ENCODE peak calls at places on chromosomes 3 and 15, in six cellular contexts. A, F, H, N, C and X are unnamed samples.

GRCh38 chr3:124793054-124793740 is 62.9 kb downstream of the UMPS start:
- DNase-seq in H (no peak), C (no peak), N (no peak), A (no peak), F (no peak), X (no peak)

GRCh38 chr15:89199734-89200133 is 21.6 kb downstream of the RLBP1 start:
- DNase-seq in N (no peak), A (no peak), F (peak), H (no peak), C (no peak), X (peak)

GRCh38 chr3:58058654-58059263 is 50.5 kb downstream of the FLNB start:
- DNase-seq in H (no peak), C (no peak), N (no peak), F (no peak), A (no peak), X (no peak)

GRCh38 chr15:72846027-72846426 is 62.5 kb upstream of the ADPGK start:
- DNase-seq in N (no peak), F (no peak), A (no peak), C (no peak), H (no peak), X (no peak)

GRCh38 chr3:154243353-154243752 is 80.9 kb downstream of the DHX36 start:
- DNase-seq in N (no peak), H (no peak), C (no peak), A (no peak), F (no peak), X (no peak)

GRCh38 chr15:42456971-42457370 is 34.0 kb downstream of the ZNF106 start:
- DNase-seq in A (no peak), H (no peak), N (no peak), C (no peak), F (no peak), X (no peak)

GRCh38 chr3:172751188-172751571 is 654 bp downstream of the ECT2 start:
- DNase-seq in A (peak), H (no peak), N (no peak), C (peak), F (no peak), X (no peak)

GRCh38 chr3:138960417-138960852 is 13.4 kb downstream of the FOXL2NB start:
- DNase-seq in N (no peak), A (no peak), H (no peak), F (no peak), C (no peak), X (no peak)

GRCh38 chr15:99085413-99086326 is 19.2 kb upstream of the SYNM start:
- DNase-seq in C (no peak), F (no peak), N (no peak), A (no peak), H (no peak), X (no peak)

GRCh38 chr3:72628065-72628464 is 220.2 kb downstream of the SHQ1 start:
- DNase-seq in H (no peak), F (no peak), C (no peak), A (no peak), N (no peak), X (no peak)

GRCh38 chr3:159263750-159264561 is 462.1 kb downstream of the MFSD1 start:
- DNase-seq in C (peak), N (no peak), F (peak), H (no peak), A (no peak), X (peak)

GRCh38 chr3:134713673-134714072 is 62.9 kb upstream of the KY start:
- DNase-seq in H (no peak), C (no peak), N (no peak), A (no peak), F (no peak), X (no peak)

GRCh38 chr3:195033531-195034091 is 237.3 kb downstream of the XXYLT1 start:
- DNase-seq in A (no peak), F (no peak), C (no peak), H (no peak), N (peak), X (no peak)